ENCODE peak calls at places on chromosomes 12 and 14, in four cellular contexts. P, F, G and R are unnamed samples.

GRCh38 chr14:72888636-72889201 is 5.2 kb downstream of the DPF3 start:
- DNase-seq in F (no peak), G (no peak), P (no peak), R (no peak)

GRCh38 chr12:94874086-94874985 is 129.2 kb downstream of the NDUFA12 start:
- DNase-seq in G (no peak), P (no peak), F (no peak), R (no peak)

GRCh38 chr14:68753696-68754095 is 39.2 kb downstream of the ZFP36L1 start:
- DNase-seq in F (no peak), G (no peak), P (no peak), R (no peak)

GRCh38 chr12:110844551-110845395 is 2.0 kb upstream of the CCDC63 start:
- DNase-seq in G (no peak), F (no peak), P (no peak), R (no peak)

GRCh38 chr12:49872381-49872780 is 29.5 kb upstream of the BCDIN3D start:
- DNase-seq in P (no peak), F (no peak), G (no peak), R (no peak)

GRCh38 chr14:75566752-75567151 is 11.7 kb upstream of the FLVCR2 start:
- DNase-seq in P (no peak), G (no peak), F (no peak), R (no peak)

GRCh38 chr12:94673951-94674570 is 23.7 kb upstream of the TMCC3 start:
- DNase-seq in P (no peak), G (no peak), F (no peak), R (no peak)

GRCh38 chr12:18681818-18682217 is 56.0 kb downstream of the PLCZ1 start:
- DNase-seq in P (no peak), F (no peak), G (no peak), R (no peak)

GRCh38 chr14:26860111-26860510 is 262.3 kb upstream of the NOVA1 start:
- DNase-seq in G (no peak), F (no peak), P (no peak), R (no peak)

DNA sequence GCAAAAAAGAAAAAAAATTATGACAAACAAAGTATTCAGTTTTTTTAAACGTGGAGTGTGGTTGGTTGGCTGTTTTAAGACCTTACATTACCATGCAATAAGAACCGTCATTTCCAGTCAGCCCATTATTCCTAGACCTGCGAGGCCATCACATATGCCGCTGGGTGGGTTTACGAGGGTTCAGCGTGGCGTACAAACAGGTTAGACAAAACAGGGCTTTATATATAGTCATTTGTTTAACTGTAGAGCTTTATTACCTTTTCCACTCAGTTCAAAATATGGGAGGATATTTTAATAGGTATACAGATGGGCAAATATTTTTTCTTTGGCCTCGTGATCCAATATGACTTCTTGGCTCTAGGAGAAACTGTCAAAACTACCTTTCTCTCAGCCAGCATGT is 67.2 kb downstream of the KSR2 start:
- DNase-seq in F (no peak), P (no peak), G (no peak), R (no peak)
- TF ChIP-seq POLR2AphosphoS2 in F (no peak), P (no peak), G (no peak), R (no peak)

GRCh38 chr14:93969082-93969828 is 7.1 kb downstream of the ASB2 start:
- DNase-seq in P (no peak), G (no peak), F (no peak), R (no peak)
- TF ChIP-seq POLR2AphosphoS2 in P (no peak), G (no peak), F (no peak), R (no peak)

DNA sequence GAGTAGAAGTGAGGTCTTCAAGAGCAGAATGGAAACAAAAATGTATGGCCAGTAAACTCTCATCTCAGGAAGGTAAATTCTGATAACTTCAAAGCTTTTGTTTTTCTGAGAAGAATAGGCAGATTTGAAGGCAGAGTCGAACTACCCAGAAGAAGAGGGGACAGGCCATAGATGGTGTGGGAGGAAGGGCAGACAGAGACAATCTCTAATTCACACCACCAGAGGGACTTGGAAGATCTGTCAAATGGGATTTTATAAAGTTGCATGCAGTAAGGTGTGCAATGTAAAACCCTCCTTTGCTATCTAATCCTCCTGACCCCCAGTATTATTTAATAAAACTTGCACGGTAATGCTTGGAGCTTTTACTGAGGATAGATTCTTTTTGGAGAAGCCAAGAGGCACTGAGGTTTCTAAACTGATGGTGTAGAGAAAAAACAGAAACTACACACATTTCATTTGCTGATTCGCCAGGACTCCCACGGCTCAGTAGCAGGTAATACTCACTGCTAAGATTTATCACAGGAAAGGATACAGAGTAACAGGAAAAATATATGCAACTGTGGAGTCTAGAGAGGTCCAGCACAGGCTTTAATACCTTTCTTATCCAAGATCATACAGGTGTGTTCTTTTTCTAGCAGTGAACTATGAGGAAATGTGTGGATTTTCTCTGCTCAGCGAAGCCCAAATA is 18.3 kb downstream of the SLC38A2 start:
- DNase-seq in F (no peak), P (no peak), G (no peak), R (no peak)
- TF ChIP-seq POLR2AphosphoS2 in F (no peak), P (no peak), G (no peak), R (no peak)

GRCh38 chr14:92534863-92535654 is 21.5 kb downstream of the RIN3 start:
- DNase-seq in G (no peak), P (no peak), F (no peak), R (no peak)
- TF ChIP-seq POLR2AphosphoS2 in G (no peak), P (no peak), F (no peak), R (no peak)

DNA sequence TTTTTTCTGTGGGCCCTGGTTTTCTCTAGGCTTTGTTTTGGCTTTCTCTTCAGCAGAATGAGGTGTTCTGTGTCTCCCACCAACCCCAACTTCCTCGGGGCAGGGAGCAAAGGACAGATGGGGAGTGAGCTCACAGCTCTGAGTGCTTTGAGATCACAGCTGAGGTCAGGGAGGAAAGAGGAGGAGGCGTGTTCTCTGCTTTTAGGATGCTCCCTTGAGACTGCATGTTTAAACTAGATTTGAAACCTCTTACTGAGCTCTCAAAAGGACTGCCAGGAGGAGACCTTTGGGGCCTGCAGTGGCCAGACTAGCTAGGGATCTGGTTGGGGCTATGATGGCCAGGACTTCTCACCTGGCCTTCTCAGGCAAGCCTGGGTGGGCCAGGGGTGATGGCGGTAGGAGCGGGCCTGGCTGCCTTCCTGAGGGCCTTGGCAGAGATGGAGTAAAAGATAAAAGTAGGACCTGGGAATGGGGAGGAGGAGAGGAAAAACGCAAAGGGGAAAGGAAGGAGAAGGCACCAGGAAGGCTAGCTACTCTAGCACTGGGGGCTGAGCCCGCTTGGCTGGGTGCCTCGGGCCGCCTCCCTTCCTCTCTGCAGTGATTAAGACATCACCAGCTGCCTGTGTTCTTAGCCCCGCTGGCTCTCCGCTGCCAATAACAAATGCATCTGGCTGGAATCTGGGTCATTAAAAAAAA is 141.1 kb downstream of the TSPAN9 start:
- DNase-seq in G (no peak), P (no peak), F (no peak), R (no peak)
- TF ChIP-seq POLR2AphosphoS2 in G (no peak), P (no peak), F (no peak), R (no peak)

DNA sequence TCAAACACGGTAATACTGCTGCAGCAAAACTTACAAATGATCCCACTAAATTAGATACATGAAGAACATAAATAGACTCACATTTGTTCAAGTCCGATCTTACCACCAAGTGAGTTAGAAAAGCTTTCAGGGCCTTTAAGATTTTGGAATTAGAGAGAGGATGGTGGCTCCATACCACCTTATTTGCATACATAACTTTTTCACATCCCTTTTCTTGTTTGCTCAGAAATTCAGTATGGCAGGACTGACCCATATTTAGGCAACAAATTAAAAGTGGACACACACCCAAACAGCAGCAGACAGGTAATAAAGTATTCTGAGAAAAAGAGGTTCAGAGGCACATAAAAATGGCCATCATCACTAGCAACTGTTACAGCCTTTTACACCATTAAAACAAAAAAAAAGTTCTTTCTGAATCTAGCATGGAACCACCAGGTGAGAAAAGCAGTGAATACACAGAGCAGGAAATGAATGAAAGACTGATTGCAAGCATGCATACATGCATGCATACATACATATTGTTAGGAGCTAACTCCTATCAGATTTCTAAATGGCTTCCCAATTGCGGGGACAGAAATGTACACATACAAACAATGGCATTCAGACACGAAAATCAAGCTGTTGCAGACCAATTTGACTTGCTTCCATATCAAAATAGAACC is 23.3 kb downstream of the STXBP6 start:
- DNase-seq in P (no peak), G (peak), F (no peak), R (no peak)
- TF ChIP-seq POLR2AphosphoS2 in P (no peak), G (no peak), F (no peak), R (no peak)

DNA sequence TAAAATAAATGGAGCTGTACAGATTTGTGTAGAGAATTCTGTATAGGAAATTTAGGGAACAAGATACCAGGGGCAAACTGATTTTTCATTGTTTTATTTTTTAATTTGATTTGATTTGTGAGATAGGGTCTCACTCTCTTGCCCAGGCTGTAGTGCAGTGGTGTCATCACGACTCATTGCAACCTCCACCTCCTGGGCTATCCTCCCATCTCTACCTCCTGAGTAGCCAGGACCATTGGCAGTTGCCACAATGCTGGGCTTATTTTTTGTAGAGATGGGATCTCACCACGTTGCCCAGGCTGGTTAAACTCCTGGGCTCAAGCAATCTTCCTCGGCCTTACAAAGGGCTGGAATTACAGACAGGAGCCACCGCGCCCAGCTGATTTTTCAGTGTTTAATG is 18.0 kb upstream of the TBK1 start:
- DNase-seq in G (no peak), P (no peak), F (no peak), R (no peak)
- TF ChIP-seq POLR2AphosphoS2 in G (no peak), P (no peak), F (no peak), R (no peak)

GRCh38 chr14:79516009-79516408 is 695.3 kb downstream of the DIO2 start:
- DNase-seq in P (no peak), G (no peak), F (no peak), R (no peak)
- TF ChIP-seq POLR2AphosphoS2 in P (no peak), G (no peak), F (no peak), R (no peak)

DNA sequence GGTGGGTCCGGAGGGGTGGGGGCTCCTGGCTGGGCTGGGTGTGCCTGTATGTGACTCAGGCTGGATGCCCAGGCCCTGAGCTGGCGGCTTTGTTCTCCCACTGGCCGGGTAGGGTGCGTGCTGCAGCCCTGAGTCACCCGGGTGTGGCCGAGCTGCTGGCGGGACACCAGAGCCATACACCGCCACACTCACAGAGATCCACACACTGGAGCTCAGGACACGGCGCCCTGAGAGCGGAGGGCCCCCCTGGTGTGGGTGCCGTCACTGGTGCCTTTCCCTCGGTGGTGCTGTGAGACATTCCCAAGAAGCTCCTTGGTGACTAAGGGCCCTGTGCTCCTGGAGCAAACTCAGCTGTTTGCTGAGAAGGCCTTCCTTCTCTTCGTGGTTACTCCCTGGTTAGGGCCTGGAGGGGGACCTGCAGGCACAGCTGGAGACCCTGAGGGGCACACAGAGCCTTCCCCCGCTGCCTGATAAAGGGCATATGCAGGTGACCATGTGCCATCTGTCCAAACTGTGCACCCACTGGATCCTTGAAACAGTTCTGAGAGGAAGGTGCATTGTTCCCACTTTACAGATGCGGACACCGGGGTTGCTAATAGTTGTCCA is 44.3 kb downstream of the KRT80 start:
- DNase-seq in F (peak), G (no peak), P (peak), R (peak)
- TF ChIP-seq POLR2AphosphoS2 in F (no peak), G (no peak), P (no peak), R (no peak)